ENCODE peak calls at places on chromosomes 5 and 9, in nine cellular contexts. Q is SJSA1; X is CD4-positive, CD25-positive, alpha-beta regulatory T cell; Y is GM23338; N is left lung; S is body of pancreas; A is heart right ventricle; F is neuronal stem cell; H is CD8-positive, alpha-beta T cell. K is an unnamed sample. For H3K27me3 and H3K36me3, the result is how much of the 10 kb centered on the place peaks cover.

GRCh38 chr5:17277907-17278306 is 60.5 kb downstream of the BASP1 start:
- DNase-seq in A (no peak), F (no peak), S (no peak), H (no peak), X (no peak), Q (no peak), N (no peak), Y (no peak), K (no peak)

GRCh38 chr5:142720561-142721275 is 34.8 kb upstream of the FGF1 start:
- DNase-seq in S (peak), A (peak), Q (no peak), Y (no peak), F (no peak), N (no peak), X (no peak), H (no peak), K (no peak)

GRCh38 chr9:90858505-90858904 is 56.9 kb downstream of the SYK start:
- DNase-seq in Y (no peak), F (no peak), H (no peak), A (no peak), S (no peak), Q (no peak), X (no peak), N (no peak), K (no peak)

GRCh38 chr5:16585028-16585667 is 31.6 kb downstream of the RETREG1 start:
- DNase-seq in N (no peak), X (no peak), Y (peak), S (no peak), F (no peak), Q (no peak), H (no peak), A (no peak), K (no peak)

GRCh38 chr5:87732875-87733768 is 320.4 kb upstream of the CCNH start:
- DNase-seq in Q (no peak), H (no peak), X (no peak), Y (no peak), N (no peak), F (no peak), A (no peak), S (no peak), K (no peak)

GRCh38 chr9:93304574-93305496 is 120.9 kb downstream of the WNK2 start:
- DNase-seq in F (peak), N (no peak), S (peak), Y (peak), H (no peak), A (peak), Q (no peak), X (no peak), K (peak)

GRCh38 chr5:181235323-181235688 is 8.4 kb downstream of the RACK1 start:
- DNase-seq in F (no peak), Q (no peak), X (no peak), A (no peak), N (no peak), Y (no peak), H (no peak), S (no peak), K (no peak)

GRCh38 chr5:151047814-151048425 is 27.5 kb downstream of the GPX3 start:
- DNase-seq in S (no peak), A (no peak), Q (no peak), H (no peak), F (no peak), X (no peak), N (no peak), Y (peak), K (no peak)

GRCh38 chr9:69171049-69171448 is 3.0 kb upstream of the TJP2 start:
- DNase-seq in S (no peak), A (no peak), Y (no peak), Q (no peak), X (no peak), H (no peak), N (no peak), F (no peak), K (no peak)

GRCh38 chr9:13274901-13275641 is 4.4 kb downstream of the MPDZ start:
- DNase-seq in Y (peak), N (no peak), F (no peak), H (no peak), S (no peak), Q (no peak), A (no peak), X (no peak), K (peak)

GRCh38 chr5:117486879-117487391 is 912.3 kb upstream of the SEMA6A start:
- DNase-seq in X (no peak), Q (no peak), Y (no peak), S (no peak), F (no peak), N (no peak), A (no peak), H (no peak), K (no peak)

GRCh38 chr9:133342570-133342969 is 5.4 kb downstream of the MED22 start:
- DNase-seq in S (no peak), A (no peak), F (no peak), N (peak), Y (peak), H (no peak), Q (no peak), X (no peak), K (no peak)

GRCh38 chr9:91131433-91131839 is 230.3 kb downstream of the AUH start:
- DNase-seq in A (no peak), N (no peak), S (no peak), H (no peak), X (no peak), Y (no peak), F (no peak), Q (peak), K (no peak)

GRCh38 chr9:109403766-109404320 is 83.0 kb upstream of the EPB41L4B start:
- DNase-seq in N (no peak), H (no peak), Q (peak), F (no peak), A (no peak), S (no peak), X (no peak), Y (no peak), K (no peak)

GRCh38 chr5:118923295-118924005 is 64.9 kb downstream of the DTWD2 start:
- DNase-seq in Y (no peak), S (no peak), X (no peak), H (no peak), Q (no peak), A (no peak), F (no peak), N (no peak), K (no peak)

GRCh38 chr5:89417990-89418820 is 535.2 kb upstream of the MEF2C start:
- DNase-seq in A (no peak), N (peak), S (no peak), Q (no peak), Y (peak), H (no peak), F (no peak), X (no peak), K (no peak)

GRCh38 chr5:83645936-83646335 is 74.7 kb downstream of the HAPLN1 start:
- DNase-seq in F (no peak), S (no peak), Y (no peak), Q (no peak), H (no peak), N (no peak), X (no peak), A (no peak), K (no peak)

GRCh38 chr9:87640385-87640795 is 85.5 kb upstream of the CTSL start:
- DNase-seq in N (no peak), F (no peak), H (no peak), A (no peak), X (no peak), Y (no peak), Q (peak), S (peak), K (no peak)

GRCh38 chr5:31232273-31232888 is 38.9 kb downstream of the CDH6 start:
- DNase-seq in A (no peak), H (no peak), Y (peak), F (peak), S (peak), Q (peak), N (no peak), X (no peak), K (peak)

GRCh38 chr5:157761690-157762611 is 18.4 kb downstream of the LSM11 start:
- DNase-seq in H (no peak), A (no peak), Y (peak), F (peak), S (peak), Q (peak), N (no peak), X (no peak), K (peak)

GRCh38 chr5:170937914-170938313 is 76.1 kb downstream of the RANBP17 start:
- DNase-seq in Q (no peak), Y (no peak), S (no peak), H (no peak), N (no peak), F (no peak), A (no peak), X (no peak), K (no peak)

GRCh38 chr5:132264546-132265335 is 7.2 kb downstream of the PDLIM4 start:
- DNase-seq in N (no peak), H (no peak), X (no peak), F (no peak), A (no peak), Q (no peak), S (no peak), Y (no peak), K (no peak)

GRCh38 chr9:102867488-102867887 is 127.6 kb upstream of the CYLC2 start:
- DNase-seq in F (no peak), S (no peak), A (peak), Q (no peak), Y (no peak), X (no peak), N (no peak), H (no peak), K (no peak)

GRCh38 chr5:95446009-95446408 is 54.8 kb downstream of the FAM81B start:
- DNase-seq in X (no peak), Y (no peak), H (no peak), S (no peak), F (no peak), Q (no peak), N (no peak), A (no peak), K (no peak)

GRCh38 chr9:2727966-2728613 is 10.8 kb downstream of the KCNV2 start:
- DNase-seq in X (no peak), A (no peak), S (peak), F (no peak), N (no peak), H (no peak), Y (peak), Q (peak), K (peak)

GRCh38 chr9:121450241-121450640 is 49.4 kb downstream of the GGTA1 start:
- DNase-seq in A (no peak), H (no peak), S (no peak), X (no peak), Y (no peak), Q (no peak), F (no peak), N (no peak), K (peak)

GRCh38 chr5:141349917-141350619 is at the start of gene PCDHGB1:
- DNase-seq in S (peak), Y (peak), N (no peak), A (peak), F (no peak), Q (no peak), H (no peak), X (no peak), K (peak)

GRCh38 chr9:14365667-14366066 is 51.7 kb upstream of the NFIB start:
- DNase-seq in F (no peak), A (no peak), S (no peak), Q (no peak), H (no peak), X (no peak), N (no peak), Y (no peak), K (no peak)

GRCh38 chr9:94554439-94555331 is at the start of gene PCAT7:
- DNase-seq in Q (peak), A (peak), X (no peak), S (peak), N (peak), F (peak), H (no peak), Y (peak), K (peak)

GRCh38 chr9:134724231-134724911 is 82.8 kb downstream of the COL5A1 start:
- DNase-seq in N (peak), Y (no peak), S (no peak), X (no peak), F (no peak), A (peak), H (no peak), Q (peak), K (no peak)

DNA sequence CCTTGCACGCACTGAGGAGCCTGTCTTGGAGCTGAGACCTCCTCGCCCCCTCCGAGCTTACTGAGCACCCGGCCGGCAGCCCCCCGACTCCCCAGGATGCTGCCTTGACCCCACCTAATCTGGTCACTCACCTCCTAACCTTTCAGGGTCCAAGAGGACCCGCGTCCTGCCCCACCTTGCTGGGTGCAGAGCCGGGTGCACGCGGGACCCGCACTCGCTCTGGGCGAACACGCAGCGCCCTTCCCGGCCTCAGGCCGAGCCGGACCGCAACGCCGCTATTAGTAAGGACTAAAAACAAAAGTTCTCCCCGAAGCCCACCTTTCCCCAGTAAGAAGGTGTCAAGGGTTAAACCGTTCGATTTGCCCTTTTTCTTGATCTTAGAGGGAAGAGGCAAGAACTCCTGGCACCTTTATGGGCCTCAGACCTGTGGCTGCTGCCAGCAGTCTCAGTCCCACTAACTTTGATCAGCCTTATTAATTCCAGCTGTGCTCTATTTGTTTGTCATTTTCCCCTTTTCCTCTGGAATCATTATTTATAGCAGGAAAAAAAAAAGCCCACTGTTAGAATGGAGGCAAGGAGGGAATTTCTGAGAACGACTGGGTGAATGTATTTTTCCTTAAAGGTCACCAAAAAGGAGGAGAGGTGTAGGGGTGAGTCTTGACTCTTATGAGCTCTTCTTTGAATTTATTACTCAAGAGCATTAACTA is 10.5 kb downstream of the IRX2 start:
- DNase-seq in H (no peak), X (no peak), Q (no peak), F (no peak), Y (peak), N (no peak), S (no peak), A (no peak), K (no peak)
- H3K27me3 ChIP-seq in H (under half), X (under half), Q (under half), F (under half), Y (half or more), N (half or more), S (under half), A (half or more), K (under half)

GRCh38 chr9:126393876-126394275 is 67.2 kb downstream of the MVB12B start:
- DNase-seq in H (no peak), S (no peak), X (no peak), A (no peak), Y (no peak), N (no peak), F (no peak), Q (peak), K (no peak)

GRCh38 chr9:126394802-126395201 is 68.2 kb downstream of the MVB12B start:
- DNase-seq in F (no peak), N (no peak), Y (no peak), H (no peak), X (no peak), A (no peak), Q (no peak), S (no peak), K (no peak)

GRCh38 chr9:126391713-126392661 is 65.4 kb downstream of the MVB12B start:
- DNase-seq in N (no peak), Q (peak), X (no peak), A (no peak), Y (no peak), F (no peak), S (no peak), H (no peak), K (no peak)

GRCh38 chr9:126390923-126391322 is 64.3 kb downstream of the MVB12B start:
- DNase-seq in X (no peak), S (no peak), Q (peak), F (no peak), A (peak), Y (no peak), N (no peak), H (no peak), K (no peak)

GRCh38 chr9:126392662-126393383 is 66.2 kb downstream of the MVB12B start:
- DNase-seq in F (no peak), Q (no peak), S (no peak), H (no peak), N (no peak), A (no peak), X (no peak), Y (no peak), K (no peak)
- H3K36me3 ChIP-seq in F (under half), Q (under half), S (under half), H (under half), N (under half), A (under half), X (under half), Y (under half), K (under half)

GRCh38 chr5:177384134-177384533 is at the start of gene SLC34A1:
- DNase-seq in H (no peak), N (no peak), A (no peak), Q (no peak), F (no peak), S (no peak), Y (no peak), X (no peak), K (no peak)

GRCh38 chr5:177388521-177389052 is 4.4 kb downstream of the SLC34A1 start:
- DNase-seq in Q (no peak), S (no peak), F (no peak), X (no peak), N (no peak), A (no peak), H (no peak), Y (no peak), K (no peak)

GRCh38 chr5:177385720-177386119 is 1.5 kb downstream of the SLC34A1 start:
- DNase-seq in X (no peak), H (no peak), A (no peak), Q (no peak), Y (no peak), S (no peak), F (no peak), N (no peak), K (no peak)

GRCh38 chr5:177387405-177387804 is 3.2 kb downstream of the SLC34A1 start:
- DNase-seq in H (no peak), X (no peak), F (no peak), Y (no peak), A (no peak), Q (no peak), N (no peak), S (no peak), K (no peak)

GRCh38 chr5:177386542-177386941 is 2.3 kb downstream of the SLC34A1 start:
- DNase-seq in S (no peak), H (no peak), Y (no peak), A (no peak), N (no peak), F (no peak), X (no peak), Q (no peak), K (no peak)
- H3K4me3 ChIP-seq in S (no peak), H (no peak), Y (no peak), A (no peak), N (no peak), F (no peak), X (no peak), Q (no peak), K (no peak)

DNA sequence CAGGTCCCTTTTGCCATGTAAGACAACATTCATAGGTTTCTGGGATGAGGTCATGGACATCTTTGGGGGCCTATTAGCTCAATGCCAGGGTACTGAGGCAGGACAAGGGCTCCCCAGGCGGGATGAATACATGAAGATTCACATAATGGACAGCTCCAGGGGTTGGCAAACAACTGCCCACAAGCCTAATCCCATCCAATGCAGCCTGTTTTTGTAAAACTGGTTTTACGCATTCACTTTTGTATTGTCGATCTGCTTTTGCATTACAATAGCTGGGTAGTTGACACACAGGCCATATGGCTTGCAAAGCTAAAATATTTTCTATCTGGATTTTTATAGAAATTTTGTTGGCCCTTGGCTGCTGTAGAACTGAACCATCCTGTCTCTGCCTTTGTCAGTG is 248.5 kb upstream of the PANK3 start:
- DNase-seq in Q (no peak), N (no peak), Y (peak), X (no peak), F (no peak), S (no peak), A (no peak), H (no peak), K (peak)
- H3K27me3 ChIP-seq in Q (under half), N (under half), Y (under half), X (under half), F (under half), S (under half), A (under half), H (under half), K (under half)

GRCh38 chr9:136508729-136509500 is 26.1 kb upstream of the SEC16A start:
- DNase-seq in H (no peak), X (no peak), F (no peak), S (no peak), N (no peak), A (no peak), Q (no peak), Y (no peak), K (no peak)
- H3K36me3 ChIP-seq in H (under half), X (half or more), F (half or more), S (under half), N (under half), A (half or more), Q (under half), Y (under half), K (half or more)

GRCh38 chr9:124137944-124138335 is 119.8 kb upstream of the NEK6 start:
- DNase-seq in Q (no peak), H (no peak), X (no peak), A (no peak), Y (no peak), F (no peak), N (no peak), S (no peak), K (no peak)

GRCh38 chr9:124139001-124139400 is 118.7 kb upstream of the NEK6 start:
- DNase-seq in H (no peak), S (no peak), F (no peak), X (no peak), N (no peak), A (no peak), Y (no peak), Q (no peak), K (no peak)

GRCh38 chr9:124145903-124146575 is 111.7 kb upstream of the NEK6 start:
- DNase-seq in H (no peak), N (no peak), Y (no peak), X (no peak), A (no peak), Q (no peak), S (no peak), F (no peak), K (no peak)

GRCh38 chr9:124137009-124137943 is 120.5 kb upstream of the NEK6 start:
- DNase-seq in Y (no peak), H (no peak), S (no peak), X (no peak), F (no peak), Q (no peak), N (no peak), A (no peak), K (no peak)

DNA sequence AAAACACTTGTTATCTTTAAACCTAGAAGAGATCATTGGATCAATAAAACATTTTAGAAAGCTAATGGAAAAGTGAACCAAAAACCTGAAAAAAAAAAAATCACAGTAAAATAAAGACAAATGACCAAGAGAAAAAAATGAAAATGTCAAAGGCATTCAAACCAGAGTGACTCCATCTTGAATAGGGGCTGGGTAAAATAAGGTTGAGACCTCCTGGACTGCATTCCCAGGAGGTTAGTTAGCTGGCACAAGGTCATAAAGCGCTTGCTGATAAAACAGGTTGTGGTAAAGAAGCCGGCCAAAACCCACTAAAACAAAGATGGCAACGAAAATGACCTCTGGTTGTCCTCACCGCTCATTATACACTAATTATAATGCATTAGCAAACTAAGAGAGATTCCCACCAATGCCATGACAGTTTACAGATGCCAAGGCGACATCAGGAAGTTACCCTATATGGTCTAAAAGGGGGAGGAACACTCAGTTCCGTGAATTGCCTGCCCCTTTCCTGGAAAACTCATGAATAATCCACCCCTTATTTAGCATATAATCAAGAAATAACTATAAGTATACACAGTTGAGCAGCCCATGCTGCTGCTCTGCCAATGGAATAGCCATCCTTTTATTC is 116.7 kb upstream of the NEK6 start:
- DNase-seq in A (no peak), H (no peak), S (no peak), F (no peak), N (no peak), Y (no peak), Q (no peak), X (no peak), K (no peak)
- H3K4me3 ChIP-seq in A (no peak), H (no peak), S (no peak), F (no peak), N (no peak), Y (no peak), Q (no peak), X (no peak), K (no peak)